ENCODE peak calls at places on chromosomes 13 and 19, in seven cellular contexts. One of them, this sample, is unnamed. For H3K4me1, the result is how much of the 10 kb centered on the place peaks cover.

GRCh38 chr13:105848494-105848893 is 687.0 kb downstream of the EFNB2 start:
- DNase-seq in spleen: no peak
- DNase-seq in neural progenitor cell: no peak
- DNase-seq in pancreas: no peak
- DNase-seq in stomach: no peak
- DNase-seq in body of pancreas: no peak
- DNase-seq in colonic mucosa: no peak
- DNase-seq in this sample: no peak

GRCh38 chr19:47507924-47508553 is 6.8 kb downstream of the NAPA start:
- DNase-seq in pancreas: peak
- DNase-seq in stomach: no peak
- DNase-seq in neural progenitor cell: peak
- DNase-seq in body of pancreas: no peak
- DNase-seq in colonic mucosa: no peak
- DNase-seq in spleen: no peak
- DNase-seq in this sample: no peak

GRCh38 chr13:50676602-50677001 is 166.9 kb downstream of the DLEU7 start:
- DNase-seq in spleen: no peak
- DNase-seq in colonic mucosa: no peak
- DNase-seq in neural progenitor cell: no peak
- DNase-seq in stomach: no peak
- DNase-seq in pancreas: no peak
- DNase-seq in body of pancreas: peak
- DNase-seq in this sample: peak

GRCh38 chr19:35935911-35936737 is at the start of gene LRFN3:
- DNase-seq in pancreas: peak
- DNase-seq in body of pancreas: peak
- DNase-seq in colonic mucosa: peak
- DNase-seq in neural progenitor cell: peak
- DNase-seq in spleen: peak
- DNase-seq in stomach: peak
- DNase-seq in this sample: peak

GRCh38 chr13:93309886-93310520 is 83.4 kb downstream of the GPC6 start:
- DNase-seq in neural progenitor cell: peak
- DNase-seq in body of pancreas: no peak
- DNase-seq in spleen: no peak
- DNase-seq in colonic mucosa: no peak
- DNase-seq in stomach: no peak
- DNase-seq in pancreas: no peak
- DNase-seq in this sample: no peak

GRCh38 chr19:17777840-17778620 is 16.9 kb upstream of the B3GNT3 start:
- DNase-seq in spleen: peak
- DNase-seq in stomach: peak
- DNase-seq in neural progenitor cell: peak
- DNase-seq in colonic mucosa: peak
- DNase-seq in pancreas: no peak
- DNase-seq in body of pancreas: peak
- DNase-seq in this sample: peak

GRCh38 chr19:28685802-28686201 is 527.1 kb downstream of the UQCRFS1 start:
- DNase-seq in neural progenitor cell: no peak
- DNase-seq in pancreas: no peak
- DNase-seq in stomach: no peak
- DNase-seq in spleen: no peak
- DNase-seq in body of pancreas: no peak
- DNase-seq in colonic mucosa: no peak
- DNase-seq in this sample: no peak

GRCh38 chr19:39341122-39341719 is 1.0 kb upstream of the SAMD4B start:
- DNase-seq in colonic mucosa: peak
- DNase-seq in pancreas: no peak
- DNase-seq in body of pancreas: no peak
- DNase-seq in spleen: peak
- DNase-seq in stomach: peak
- DNase-seq in neural progenitor cell: peak
- DNase-seq in this sample: peak

GRCh38 chr19:47255947-47256687 is at the start of gene CCDC9:
- DNase-seq in spleen: peak
- DNase-seq in neural progenitor cell: peak
- DNase-seq in colonic mucosa: peak
- DNase-seq in pancreas: peak
- DNase-seq in body of pancreas: peak
- DNase-seq in stomach: peak
- DNase-seq in this sample: peak

GRCh38 chr13:50690020-50690419 is 153.5 kb downstream of the DLEU7 start:
- DNase-seq in colonic mucosa: no peak
- DNase-seq in stomach: no peak
- DNase-seq in neural progenitor cell: peak
- DNase-seq in spleen: no peak
- DNase-seq in pancreas: no peak
- DNase-seq in body of pancreas: no peak
- DNase-seq in this sample: no peak

GRCh38 chr13:23758783-23759527 is 130.2 kb downstream of the MIPEP start:
- DNase-seq in pancreas: no peak
- DNase-seq in colonic mucosa: no peak
- DNase-seq in neural progenitor cell: no peak
- DNase-seq in body of pancreas: no peak
- DNase-seq in spleen: no peak
- DNase-seq in stomach: no peak
- DNase-seq in this sample: no peak

GRCh38 chr19:40257096-40257517 is 28.0 kb downstream of the AKT2 start:
- DNase-seq in spleen: no peak
- DNase-seq in body of pancreas: peak
- DNase-seq in colonic mucosa: no peak
- DNase-seq in neural progenitor cell: no peak
- DNase-seq in pancreas: peak
- DNase-seq in stomach: peak
- DNase-seq in this sample: no peak

GRCh38 chr13:74305876-74306275 is 171.7 kb upstream of the KLF12 start:
- DNase-seq in stomach: no peak
- DNase-seq in spleen: no peak
- DNase-seq in colonic mucosa: no peak
- DNase-seq in body of pancreas: no peak
- DNase-seq in neural progenitor cell: peak
- DNase-seq in pancreas: no peak
- DNase-seq in this sample: no peak

GRCh38 chr19:39937094-39937493 is 2.7 kb upstream of the FCGBP start:
- DNase-seq in neural progenitor cell: no peak
- DNase-seq in pancreas: no peak
- DNase-seq in colonic mucosa: peak
- DNase-seq in body of pancreas: no peak
- DNase-seq in spleen: no peak
- DNase-seq in stomach: no peak
- DNase-seq in this sample: no peak

GRCh38 chr19:50222691-50223438 is 19.4 kb downstream of the MYH14 start:
- DNase-seq in colonic mucosa: no peak
- DNase-seq in pancreas: no peak
- DNase-seq in spleen: no peak
- DNase-seq in body of pancreas: no peak
- DNase-seq in neural progenitor cell: no peak
- DNase-seq in stomach: no peak
- DNase-seq in this sample: no peak

GRCh38 chr13:63085851-63086250 is 1670.2 kb upstream of the PCDH20 start:
- DNase-seq in colonic mucosa: no peak
- DNase-seq in spleen: no peak
- DNase-seq in neural progenitor cell: peak
- DNase-seq in body of pancreas: no peak
- DNase-seq in stomach: no peak
- DNase-seq in pancreas: no peak
- DNase-seq in this sample: no peak

GRCh38 chr13:74889321-74889720 is 592.6 kb downstream of the TBC1D4 start:
- DNase-seq in stomach: no peak
- DNase-seq in body of pancreas: no peak
- DNase-seq in neural progenitor cell: no peak
- DNase-seq in spleen: no peak
- DNase-seq in colonic mucosa: no peak
- DNase-seq in pancreas: no peak
- DNase-seq in this sample: no peak

GRCh38 chr13:96104516-96104915 is 14.6 kb downstream of the HS6ST3 start:
- DNase-seq in neural progenitor cell: no peak
- DNase-seq in spleen: no peak
- DNase-seq in stomach: no peak
- DNase-seq in body of pancreas: no peak
- DNase-seq in colonic mucosa: no peak
- DNase-seq in pancreas: no peak
- DNase-seq in this sample: no peak

GRCh38 chr19:3387645-3388589 is 21.5 kb downstream of the NFIC start:
- DNase-seq in stomach: peak
- DNase-seq in colonic mucosa: peak
- DNase-seq in body of pancreas: peak
- DNase-seq in neural progenitor cell: no peak
- DNase-seq in pancreas: peak
- DNase-seq in spleen: peak
- DNase-seq in this sample: no peak
- TF ChIP-seq CTCF in stomach: no peak
- TF ChIP-seq CTCF in colonic mucosa: no peak
- TF ChIP-seq CTCF in body of pancreas: no peak
- TF ChIP-seq CTCF in neural progenitor cell: no peak
- TF ChIP-seq CTCF in pancreas: no peak
- TF ChIP-seq CTCF in spleen: peak
- TF ChIP-seq CTCF in this sample: no peak

DNA sequence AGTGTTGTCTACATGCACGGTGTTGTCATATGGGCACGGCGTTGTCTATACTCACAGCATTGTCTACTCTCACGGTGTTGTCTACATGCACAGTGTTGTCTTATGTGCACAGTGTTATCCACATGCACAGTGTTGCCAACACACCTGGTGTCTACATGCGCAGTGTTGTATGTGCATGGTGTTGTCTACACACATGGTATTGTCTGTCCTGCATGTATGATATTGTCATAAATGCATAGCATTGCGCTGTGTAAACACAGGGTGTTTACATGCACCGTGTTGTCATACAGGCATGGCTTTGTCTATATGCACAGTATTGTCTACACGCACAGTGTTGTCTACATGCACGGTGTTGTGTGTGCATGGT is 6.8 kb downstream of the ADPRHL1 start:
- DNase-seq in stomach: no peak
- DNase-seq in pancreas: no peak
- DNase-seq in body of pancreas: no peak
- DNase-seq in spleen: no peak
- DNase-seq in colonic mucosa: no peak
- DNase-seq in neural progenitor cell: no peak
- DNase-seq in this sample: no peak
- H3K4me1 ChIP-seq in stomach: under half
- H3K4me1 ChIP-seq in pancreas: under half
- H3K4me1 ChIP-seq in body of pancreas: half or more
- H3K4me1 ChIP-seq in spleen: under half
- H3K4me1 ChIP-seq in colonic mucosa: under half
- H3K4me1 ChIP-seq in neural progenitor cell: under half
- H3K4me1 ChIP-seq in this sample: under half

GRCh38 chr19:55678121-55678671 is 3.2 kb downstream of the EPN1 start:
- DNase-seq in stomach: peak
- DNase-seq in pancreas: peak
- DNase-seq in spleen: peak
- DNase-seq in colonic mucosa: no peak
- DNase-seq in body of pancreas: peak
- DNase-seq in neural progenitor cell: no peak
- DNase-seq in this sample: no peak

GRCh38 chr19:55675661-55676354 is 782 bp downstream of the EPN1 start:
- DNase-seq in pancreas: no peak
- DNase-seq in stomach: no peak
- DNase-seq in spleen: no peak
- DNase-seq in body of pancreas: no peak
- DNase-seq in neural progenitor cell: no peak
- DNase-seq in colonic mucosa: no peak
- DNase-seq in this sample: no peak

GRCh38 chr19:55677572-55678028 is 2.6 kb downstream of the EPN1 start:
- DNase-seq in neural progenitor cell: no peak
- DNase-seq in colonic mucosa: no peak
- DNase-seq in stomach: peak
- DNase-seq in spleen: no peak
- DNase-seq in pancreas: peak
- DNase-seq in body of pancreas: peak
- DNase-seq in this sample: no peak

GRCh38 chr19:55676384-55676783 is 1.4 kb downstream of the EPN1 start:
- DNase-seq in colonic mucosa: no peak
- DNase-seq in body of pancreas: peak
- DNase-seq in stomach: peak
- DNase-seq in spleen: no peak
- DNase-seq in neural progenitor cell: no peak
- DNase-seq in pancreas: no peak
- DNase-seq in this sample: no peak

DNA sequence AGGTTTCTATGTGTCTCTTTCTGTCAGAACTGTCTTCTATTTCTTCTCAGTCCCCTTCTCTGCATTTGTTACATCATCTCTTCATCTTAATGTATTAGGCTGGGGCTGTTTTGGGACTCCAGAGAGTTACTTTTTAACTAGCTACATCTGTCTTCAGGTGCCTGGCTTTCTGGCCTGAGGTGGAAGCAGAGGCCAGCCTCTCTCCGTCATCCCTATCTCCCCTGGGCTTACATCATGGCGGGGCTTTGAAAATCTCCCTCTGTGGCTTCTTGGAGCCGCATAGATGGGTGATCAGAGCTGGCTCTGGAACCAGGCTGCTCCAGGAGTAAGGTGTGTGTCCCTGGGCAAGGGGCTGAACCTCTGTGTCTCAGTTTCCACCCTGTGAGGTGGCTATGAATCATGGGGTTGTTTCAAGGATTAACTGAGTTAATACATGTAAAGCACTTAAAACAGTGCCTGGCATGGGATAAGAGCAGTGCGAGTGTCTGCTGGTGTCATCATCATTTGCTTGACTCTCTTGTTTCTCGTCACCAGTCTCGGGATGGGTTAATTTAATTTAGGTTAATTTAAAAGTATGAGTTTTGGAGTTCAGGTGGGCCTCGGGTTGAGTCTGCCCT is 2.0 kb downstream of the EPN1 start:
- DNase-seq in stomach: no peak
- DNase-seq in neural progenitor cell: no peak
- DNase-seq in spleen: no peak
- DNase-seq in colonic mucosa: no peak
- DNase-seq in pancreas: no peak
- DNase-seq in body of pancreas: no peak
- DNase-seq in this sample: no peak
- H3K4me3 ChIP-seq in stomach: peak
- H3K4me3 ChIP-seq in neural progenitor cell: no peak
- H3K4me3 ChIP-seq in spleen: peak
- H3K4me3 ChIP-seq in colonic mucosa: peak
- H3K4me3 ChIP-seq in pancreas: peak
- H3K4me3 ChIP-seq in body of pancreas: no peak
- H3K4me3 ChIP-seq in this sample: no peak

DNA sequence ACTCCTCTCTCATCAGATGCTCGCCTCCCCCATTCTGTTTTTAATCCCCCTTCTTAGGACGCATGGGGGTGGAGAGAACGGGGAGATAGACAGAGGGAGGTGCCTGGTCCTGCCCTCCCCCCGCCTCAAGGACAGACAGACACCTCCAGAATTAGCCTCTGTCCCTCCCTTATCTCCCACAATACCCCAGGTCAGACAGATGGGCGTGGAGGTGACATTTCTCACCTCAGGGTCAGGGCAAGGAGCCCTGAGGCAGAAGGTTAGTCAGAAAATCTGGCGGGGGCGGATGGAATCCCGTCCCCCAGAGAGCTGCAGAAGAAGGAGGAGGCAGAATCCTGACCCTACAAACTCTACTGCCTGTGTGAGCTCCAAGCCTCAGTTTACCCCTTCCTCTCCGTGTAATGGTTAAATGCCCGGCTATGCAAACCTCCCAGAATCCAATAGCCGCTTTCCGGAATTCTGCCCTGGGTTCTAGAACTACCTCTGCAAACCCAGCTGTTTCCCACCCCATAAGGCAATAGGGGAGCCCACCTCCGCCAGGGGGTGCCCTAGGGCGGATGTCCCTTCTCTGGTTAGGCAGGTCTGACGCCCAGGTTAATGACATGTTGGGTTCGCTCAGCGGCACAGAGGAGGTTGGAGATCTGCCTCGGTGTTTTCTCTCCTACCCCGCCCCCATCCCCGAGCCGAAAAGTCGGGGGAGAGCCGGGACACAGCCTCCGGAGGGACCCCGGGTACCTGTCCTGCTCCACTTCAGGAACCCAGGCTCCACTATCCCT is 900 bp downstream of the PPP1R13L start:
- DNase-seq in pancreas: peak
- DNase-seq in spleen: peak
- DNase-seq in body of pancreas: peak
- DNase-seq in neural progenitor cell: peak
- DNase-seq in stomach: peak
- DNase-seq in colonic mucosa: peak
- DNase-seq in this sample: peak
- TF ChIP-seq CTCF in pancreas: peak
- TF ChIP-seq CTCF in spleen: peak
- TF ChIP-seq CTCF in body of pancreas: peak
- TF ChIP-seq CTCF in neural progenitor cell: peak
- TF ChIP-seq CTCF in stomach: no peak
- TF ChIP-seq CTCF in colonic mucosa: peak
- TF ChIP-seq CTCF in this sample: peak

This sample was measured in Caco-2.